ENCODE peak calls at places on chromosomes 1 and 21, in seven cellular contexts. D, G, C, W, M, A and Q are unnamed samples.

GRCh38 chr21:45513003-45513706 is 29.1 kb downstream of the SLC19A1 start:
- DNase-seq in D (peak), G (no peak), C (no peak), W (no peak), M (no peak), A (no peak), Q (no peak)

GRCh38 chr1:90393025-90393424 is 324.1 kb downstream of the BARHL2 start:
- DNase-seq in D (peak), G (no peak), C (no peak), W (no peak), M (no peak), A (no peak), Q (no peak)

GRCh38 chr1:51215169-51215568 is 20.9 kb upstream of the RNF11 start:
- DNase-seq in D (peak), G (no peak), C (no peak), W (no peak), M (no peak), A (peak), Q (no peak)

GRCh38 chr1:208201241-208201640 is 42.9 kb downstream of the PLXNA2 start:
- DNase-seq in D (peak), G (no peak), C (no peak), W (no peak), M (no peak), A (peak), Q (peak)

GRCh38 chr1:232383455-232384074 is 246.4 kb downstream of the SIPA1L2 start:
- DNase-seq in D (peak), G (no peak), C (no peak), W (peak), M (no peak), A (no peak), Q (no peak)

GRCh38 chr1:56396524-56397067 is 182.8 kb downstream of the PLPP3 start:
- DNase-seq in D (no peak), G (no peak), C (no peak), W (no peak), M (no peak), A (peak), Q (peak)

GRCh38 chr1:197519741-197520334 is 251.8 kb downstream of the CRB1 start:
- DNase-seq in D (peak), G (peak), C (peak), W (peak), M (peak), A (peak), Q (peak)

GRCh38 chr1:98221926-98222325 is 301.1 kb upstream of the DPYD start:
- DNase-seq in D (no peak), G (no peak), C (no peak), W (no peak), M (no peak), A (no peak), Q (no peak)

GRCh38 chr1:27382950-27383627 is at the start of gene CD164L2:
- DNase-seq in D (peak), G (peak), C (peak), W (no peak), M (no peak), A (no peak), Q (peak)

GRCh38 chr1:50421366-50421748 is 1.9 kb downstream of the DMRTA2 start:
- DNase-seq in D (no peak), G (no peak), C (peak), W (no peak), M (no peak), A (no peak), Q (no peak)

GRCh38 chr1:90220941-90221693 is 226.2 kb downstream of the ZNF326 start:
- DNase-seq in D (no peak), G (no peak), C (no peak), W (no peak), M (peak), A (no peak), Q (no peak)

GRCh38 chr1:227774721-227775665 is 39.8 kb downstream of the SNAP47 start:
- DNase-seq in D (no peak), G (no peak), C (no peak), W (no peak), M (no peak), A (peak), Q (no peak)

GRCh38 chr21:32813265-32813903 is 41.8 kb upstream of the PAXBP1 start:
- DNase-seq in D (no peak), G (peak), C (peak), W (no peak), M (no peak), A (no peak), Q (peak)

GRCh38 chr1:229086091-229086490 is 184.8 kb upstream of the RAB4A start:
- DNase-seq in D (no peak), G (no peak), C (no peak), W (no peak), M (no peak), A (peak), Q (no peak)

GRCh38 chr1:51945591-51945990 is 44.9 kb downstream of the RAB3B start:
- DNase-seq in D (no peak), G (no peak), C (no peak), W (no peak), M (no peak), A (peak), Q (no peak)

GRCh38 chr1:215637041-215637573 is 70.0 kb downstream of the KCTD3 start:
- DNase-seq in D (no peak), G (no peak), C (no peak), W (no peak), M (no peak), A (peak), Q (peak)

GRCh38 chr1:156926175-156926574 is 5.7 kb downstream of the LRRC71 start:
- DNase-seq in D (peak), G (no peak), C (no peak), W (peak), M (no peak), A (peak), Q (peak)

GRCh38 chr1:25369241-25369640 is 31.1 kb downstream of the TMEM50A start:
- DNase-seq in D (no peak), G (no peak), C (no peak), W (no peak), M (no peak), A (no peak), Q (no peak)

GRCh38 chr21:33908760-33909159 is 6.8 kb downstream of the ATP5PO start:
- DNase-seq in D (no peak), G (no peak), C (no peak), W (no peak), M (no peak), A (no peak), Q (no peak)

GRCh38 chr1:211503542-211503941 is 11.6 kb upstream of the RD3 start:
- DNase-seq in D (no peak), G (no peak), C (no peak), W (no peak), M (no peak), A (no peak), Q (no peak)

GRCh38 chr21:17044696-17045095 is 468.1 kb upstream of the CXADR start:
- DNase-seq in D (no peak), G (no peak), C (no peak), W (no peak), M (no peak), A (no peak), Q (no peak)

GRCh38 chr1:9251501-9251900 is 16.9 kb downstream of the H6PD start:
- DNase-seq in D (no peak), G (no peak), C (no peak), W (no peak), M (no peak), A (no peak), Q (no peak)

GRCh38 chr1:100380635-100381034 is 28.3 kb downstream of the CDC14A start:
- DNase-seq in D (no peak), G (no peak), C (no peak), W (no peak), M (no peak), A (no peak), Q (no peak)

GRCh38 chr1:172286629-172287076 is 133.8 kb upstream of the C1orf105 start:
- DNase-seq in D (peak), G (no peak), C (no peak), W (no peak), M (no peak), A (peak), Q (no peak)

GRCh38 chr1:6271001-6271400 is 10.1 kb upstream of the GPR153 start:
- DNase-seq in D (no peak), G (no peak), C (no peak), W (no peak), M (no peak), A (no peak), Q (no peak)

GRCh38 chr1:3071507-3072177 is 2.6 kb downstream of the PRDM16 start:
- DNase-seq in D (no peak), G (no peak), C (no peak), W (no peak), M (no peak), A (no peak), Q (no peak)

GRCh38 chr1:185144233-185144632 is 12.5 kb downstream of the TRMT1L start:
- DNase-seq in D (peak), G (no peak), C (no peak), W (no peak), M (no peak), A (peak), Q (no peak)

DNA sequence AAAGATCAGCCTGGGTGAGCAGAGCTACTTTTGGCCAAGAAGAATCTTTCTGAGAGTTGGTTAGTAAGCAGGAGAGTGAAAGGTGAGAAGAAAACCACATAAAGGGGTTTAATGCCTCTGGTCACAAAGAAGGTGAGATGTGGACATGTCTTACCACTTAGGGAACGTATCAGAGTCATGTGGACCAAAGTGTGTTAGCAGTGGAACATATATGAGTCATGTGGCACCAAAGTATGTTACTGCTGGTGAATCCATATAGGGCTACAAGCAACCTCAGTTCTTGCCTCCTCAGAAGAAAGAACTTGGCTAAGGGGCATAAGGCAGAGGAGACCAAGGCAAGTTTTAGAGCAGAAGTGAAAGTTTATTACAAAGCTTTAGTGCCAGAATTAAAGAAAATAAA is 411.6 kb upstream of the NEGR1 start:
- DNase-seq in D (no peak), G (no peak), C (no peak), W (no peak), M (no peak), A (no peak), Q (no peak)
- TF ChIP-seq EZH2phosphoT487 in D (no peak), G (no peak), C (no peak), W (no peak), M (no peak), A (no peak), Q (no peak)

GRCh38 chr1:7329868-7330615 is 441.1 kb upstream of the VAMP3 start:
- DNase-seq in D (no peak), G (no peak), C (no peak), W (no peak), M (no peak), A (no peak), Q (no peak)
- TF ChIP-seq EZH2 in D (no peak), G (no peak), C (no peak), W (no peak), M (no peak), A (no peak), Q (no peak)

DNA sequence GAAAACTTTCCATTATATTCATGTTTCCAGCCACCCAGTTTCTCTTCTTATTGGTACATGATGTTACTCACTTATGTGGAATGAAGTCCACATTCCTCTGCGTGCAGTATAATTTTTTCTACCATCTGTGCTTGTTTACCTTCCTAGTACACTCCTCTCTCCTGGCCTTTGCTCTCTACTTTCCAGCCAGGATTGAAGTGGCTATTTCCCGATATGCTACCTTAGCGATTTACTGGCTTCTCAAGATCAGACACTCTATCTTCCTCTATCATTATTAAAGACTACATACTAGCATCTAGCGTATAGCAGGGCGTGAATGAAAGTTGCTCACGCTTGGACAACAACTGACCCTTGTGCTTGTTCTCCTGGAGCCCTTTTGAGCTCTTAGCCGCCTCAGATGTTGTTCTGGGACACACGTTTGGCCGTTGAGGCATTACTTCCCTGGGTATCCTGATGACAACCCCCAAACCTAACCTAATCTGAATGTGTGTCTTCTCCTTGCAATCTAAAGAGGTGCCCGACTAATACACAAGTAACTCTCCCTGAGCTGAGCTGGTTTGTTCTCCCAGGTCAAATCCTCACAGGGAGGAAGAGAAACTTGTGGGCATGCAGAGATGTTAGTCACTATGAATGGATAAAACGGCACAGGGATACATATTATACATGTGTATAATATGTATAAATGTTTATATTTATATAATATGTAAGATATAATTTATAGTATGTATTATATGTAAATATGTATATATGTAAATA is 13.4 kb upstream of the MTARC2 start:
- DNase-seq in D (peak), G (no peak), C (no peak), W (no peak), M (no peak), A (peak), Q (peak)
- TF ChIP-seq EZH2phosphoT487 in D (no peak), G (no peak), C (no peak), W (no peak), M (no peak), A (no peak), Q (no peak)

DNA sequence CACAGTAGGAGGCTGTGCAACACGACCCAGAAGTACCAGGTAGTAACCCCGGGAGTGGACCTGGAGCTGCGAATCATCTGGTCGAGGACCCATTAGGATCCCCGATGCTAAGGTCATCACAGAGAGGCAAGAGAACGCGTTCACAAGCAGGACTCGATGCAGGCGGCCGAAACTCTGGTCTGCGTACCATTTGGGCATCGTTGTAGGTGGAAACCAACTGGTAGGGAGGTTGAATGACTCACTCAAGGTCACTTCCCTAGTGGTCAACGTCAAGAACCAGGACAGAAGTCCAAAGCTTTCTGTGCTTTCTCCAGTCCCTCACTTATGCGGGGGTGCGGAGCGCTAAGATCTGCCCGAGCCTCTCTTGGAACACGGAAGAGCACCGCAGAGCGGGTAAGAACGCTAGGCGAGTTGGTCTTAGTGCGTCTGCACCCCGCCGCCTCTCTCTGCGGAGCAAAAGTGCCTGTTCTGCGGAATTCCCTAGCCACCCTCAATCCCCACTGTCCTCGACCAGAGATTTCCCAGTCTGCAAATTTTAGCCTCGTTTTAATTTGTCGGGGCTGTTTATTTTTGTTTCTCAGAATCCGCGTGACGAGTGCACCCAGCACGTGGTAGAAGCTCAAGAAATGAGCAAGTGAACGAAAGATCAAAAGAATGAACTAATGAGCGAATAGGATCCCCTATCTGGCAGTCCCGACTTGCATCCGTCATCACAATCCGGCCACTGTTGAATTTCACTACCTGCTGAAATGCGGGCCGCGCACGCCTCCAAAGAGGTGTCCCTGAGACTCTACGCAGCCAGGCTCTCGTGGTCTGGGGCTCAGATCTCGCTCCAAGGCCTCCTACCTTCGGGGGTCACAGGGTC is 12.2 kb downstream of the HLX start:
- DNase-seq in D (no peak), G (peak), C (peak), W (no peak), M (no peak), A (no peak), Q (no peak)
- TF ChIP-seq EZH2 in D (no peak), G (peak), C (peak), W (no peak), M (no peak), A (no peak), Q (peak)

GRCh38 chr21:40512590-40512989 is 334.4 kb downstream of the DSCAM start:
- DNase-seq in D (peak), G (peak), C (peak), W (no peak), M (peak), A (no peak), Q (no peak)
- TF ChIP-seq EZH2phosphoT487 in D (no peak), G (no peak), C (no peak), W (no peak), M (no peak), A (no peak), Q (no peak)

DNA sequence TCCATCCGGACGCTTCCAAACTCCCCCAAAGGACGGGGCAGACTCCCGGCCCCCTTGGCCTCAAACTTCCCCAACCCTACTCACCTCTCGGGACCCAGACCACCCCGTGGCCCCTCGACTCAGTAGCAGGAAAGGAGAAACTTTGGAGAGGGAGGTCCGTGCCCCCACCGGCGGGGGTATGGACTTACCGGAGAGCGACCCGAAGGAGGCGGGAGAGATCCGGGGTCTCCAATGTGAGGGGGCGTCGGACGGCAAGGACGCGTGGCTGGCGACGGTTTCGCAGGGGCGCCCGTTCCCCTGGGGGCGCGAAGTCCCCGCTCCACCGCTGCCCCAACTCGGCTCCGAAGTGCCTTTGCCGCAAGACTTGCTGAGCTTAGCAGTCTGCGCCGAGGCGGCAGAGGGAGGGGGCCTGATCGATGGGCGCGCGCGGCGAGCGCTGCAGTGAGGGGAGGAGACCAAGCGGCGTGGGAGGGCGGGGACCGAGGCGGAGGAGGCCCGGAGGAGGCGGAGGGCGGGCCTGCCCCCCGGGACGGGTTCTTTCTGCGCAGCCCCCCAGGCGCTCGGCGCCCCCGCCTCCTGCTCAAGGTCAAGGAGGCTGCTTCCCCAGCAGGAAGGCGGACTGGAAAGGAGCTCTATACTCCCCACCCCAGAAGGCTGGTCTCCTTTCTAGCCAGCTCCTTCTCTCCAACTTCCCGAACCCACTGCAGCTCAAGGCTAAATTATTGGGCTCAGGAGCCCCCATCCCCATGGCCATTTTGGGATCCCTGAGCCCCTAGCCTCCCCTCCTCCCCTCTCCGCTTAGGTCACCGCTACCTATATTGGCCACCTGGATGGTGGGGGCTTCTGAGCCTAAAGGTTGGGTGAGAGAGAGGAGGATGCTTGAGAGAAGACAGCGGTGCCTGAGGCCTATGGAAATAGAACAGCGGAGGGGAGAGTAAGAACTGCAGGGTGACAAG is at the start of gene SYT2:
- DNase-seq in D (no peak), G (peak), C (peak), W (no peak), M (no peak), A (peak), Q (peak)
- TF ChIP-seq EZH2 in D (no peak), G (peak), C (no peak), W (no peak), M (no peak), A (peak), Q (peak)

GRCh38 chr1:15308621-15309027 is 61.6 kb downstream of the FHAD1 start:
- DNase-seq in D (no peak), G (no peak), C (no peak), W (no peak), M (no peak), A (no peak), Q (peak)

GRCh38 chr1:15303912-15304311 is 56.9 kb downstream of the FHAD1 start:
- DNase-seq in D (no peak), G (no peak), C (no peak), W (no peak), M (no peak), A (no peak), Q (no peak)

GRCh38 chr1:15308135-15308534 is 61.1 kb downstream of the FHAD1 start:
- DNase-seq in D (no peak), G (no peak), C (no peak), W (no peak), M (no peak), A (no peak), Q (peak)

GRCh38 chr1:15305366-15305765 is 58.3 kb downstream of the FHAD1 start:
- DNase-seq in D (no peak), G (no peak), C (no peak), W (no peak), M (no peak), A (peak), Q (no peak)

GRCh38 chr1:15304708-15305326 is 57.8 kb downstream of the FHAD1 start:
- DNase-seq in D (peak), G (peak), C (peak), W (peak), M (peak), A (peak), Q (peak)
- TF ChIP-seq EZH2phosphoT487 in D (no peak), G (no peak), C (no peak), W (no peak), M (no peak), A (no peak), Q (no peak)

GRCh38 chr1:18632218-18632588 is 1.6 kb downstream of the PAX7 start:
- DNase-seq in D (no peak), G (peak), C (peak), W (no peak), M (no peak), A (no peak), Q (no peak)
- TF ChIP-seq EZH2 in D (no peak), G (peak), C (peak), W (no peak), M (peak), A (no peak), Q (peak)

GRCh38 chr1:18943914-18944572 is 12.4 kb downstream of the IFFO2 start:
- DNase-seq in D (no peak), G (no peak), C (no peak), W (no peak), M (no peak), A (no peak), Q (no peak)

GRCh38 chr1:18946550-18947381 is 9.7 kb downstream of the IFFO2 start:
- DNase-seq in D (no peak), G (no peak), C (no peak), W (no peak), M (no peak), A (peak), Q (no peak)

GRCh38 chr1:18947570-18947969 is 8.9 kb downstream of the IFFO2 start:
- DNase-seq in D (no peak), G (no peak), C (no peak), W (no peak), M (no peak), A (peak), Q (no peak)

GRCh38 chr1:18944810-18945209 is 11.7 kb downstream of the IFFO2 start:
- DNase-seq in D (no peak), G (no peak), C (no peak), W (no peak), M (no peak), A (no peak), Q (no peak)

GRCh38 chr1:18945401-18945849 is 11.1 kb downstream of the IFFO2 start:
- DNase-seq in D (no peak), G (peak), C (peak), W (no peak), M (no peak), A (no peak), Q (peak)
- TF ChIP-seq EZH2phosphoT487 in D (no peak), G (no peak), C (no peak), W (no peak), M (no peak), A (no peak), Q (no peak)